ENCODE peak calls at places on chromosomes 5 and 9, in six cellular contexts. B is PC-9, Q is spleen, E is pancreas, C is Peyer's patch, L is breast epithelium. K is an unnamed sample.

GRCh38 chr5:54745599-54745998 is 228.0 kb downstream of the SNX18 start:
- DNase-seq in B (no peak), Q (no peak), E (no peak), C (no peak), L (no peak), K (no peak)

GRCh38 chr5:141734501-141735231 is 52.6 kb upstream of the ARAP3 start:
- DNase-seq in B (peak; percentile 58), Q (no peak), E (no peak), C (no peak), L (no peak), K (peak; percentile 14)

GRCh38 chr9:94847486-94847885 is 121.0 kb downstream of the AOPEP start:
- DNase-seq in B (peak; percentile 57), Q (no peak), E (no peak), C (no peak), L (no peak), K (no peak)

GRCh38 chr5:132873119-132873929 is at the start of gene LEAP2:
- DNase-seq in B (no peak), Q (no peak), E (no peak), C (no peak), L (no peak), K (no peak)

GRCh38 chr5:88144219-88145040 is 124.2 kb downstream of the TMEM161B start:
- DNase-seq in B (no peak), Q (no peak), E (no peak), C (no peak), L (no peak), K (no peak)

GRCh38 chr5:5179597-5179996 is 39.5 kb downstream of the ADAMTS16 start:
- DNase-seq in B (no peak), Q (no peak), E (no peak), C (no peak), L (no peak), K (no peak)

GRCh38 chr9:126508171-126508591 is 105.5 kb upstream of the LMX1B start:
- DNase-seq in B (no peak), Q (peak; percentile 63), E (peak; percentile 52), C (peak; percentile 34), L (no peak), K (no peak)

GRCh38 chr5:150208187-150209015 is 18.5 kb downstream of the SLC6A7 start:
- DNase-seq in B (peak; percentile 48), Q (no peak), E (no peak), C (no peak), L (no peak), K (no peak)

GRCh38 chr9:76634356-76635054 is 129.7 kb upstream of the PCA3 start:
- DNase-seq in B (peak; percentile 89), Q (no peak), E (no peak), C (no peak), L (no peak), K (no peak)

GRCh38 chr5:127170918-127171600 is 97.8 kb upstream of the C5orf63 start:
- DNase-seq in B (no peak), Q (no peak), E (no peak), C (no peak), L (no peak), K (no peak)

GRCh38 chr5:13973724-13974123 is 29.2 kb upstream of the DNAH5 start:
- DNase-seq in B (no peak), Q (no peak), E (no peak), C (no peak), L (no peak), K (no peak)

GRCh38 chr5:31232273-31232888 is 38.9 kb downstream of the CDH6 start:
- DNase-seq in B (no peak), Q (no peak), E (no peak), C (no peak), L (no peak), K (no peak)

GRCh38 chr9:87732756-87733155 is 6.8 kb downstream of the CTSL start:
- DNase-seq in B (no peak), Q (no peak), E (no peak), C (no peak), L (no peak), K (no peak)

GRCh38 chr5:67696446-67696845 is 499.8 kb upstream of the CD180 start:
- DNase-seq in B (no peak), Q (no peak), E (no peak), C (no peak), L (no peak), K (no peak)

GRCh38 chr9:33884856-33885701 is 68.1 kb downstream of the UBE2R2 start:
- DNase-seq in B (no peak), Q (no peak), E (no peak), C (no peak), L (no peak), K (no peak)

GRCh38 chr5:19977069-19977468 is 10.9 kb downstream of the CDH18 start:
- DNase-seq in B (no peak), Q (no peak), E (no peak), C (no peak), L (no peak), K (no peak)

GRCh38 chr5:53249529-53249928 is 140.0 kb upstream of the MOCS2 start:
- DNase-seq in B (peak; percentile 79), Q (no peak), E (no peak), C (no peak), L (no peak), K (no peak)

GRCh38 chr5:150516011-150516410 is 8.1 kb downstream of the NDST1 start:
- DNase-seq in B (no peak), Q (no peak), E (no peak), C (no peak), L (no peak), K (no peak)

GRCh38 chr5:66291771-66292170 is 147.7 kb downstream of the SREK1 start:
- DNase-seq in B (no peak), Q (no peak), E (no peak), C (no peak), L (no peak), K (no peak)

GRCh38 chr9:638152-638551 is 203.3 kb upstream of the DMRT1 start:
- DNase-seq in B (no peak), Q (no peak), E (no peak), C (no peak), L (no peak), K (no peak)

GRCh38 chr5:103562453-103563157 is at the start of gene NUDT12:
- DNase-seq in B (peak; percentile 66), Q (peak; percentile 89), E (peak; percentile 68), C (peak; percentile 85), L (peak; percentile 64), K (peak; percentile 29)

DNA sequence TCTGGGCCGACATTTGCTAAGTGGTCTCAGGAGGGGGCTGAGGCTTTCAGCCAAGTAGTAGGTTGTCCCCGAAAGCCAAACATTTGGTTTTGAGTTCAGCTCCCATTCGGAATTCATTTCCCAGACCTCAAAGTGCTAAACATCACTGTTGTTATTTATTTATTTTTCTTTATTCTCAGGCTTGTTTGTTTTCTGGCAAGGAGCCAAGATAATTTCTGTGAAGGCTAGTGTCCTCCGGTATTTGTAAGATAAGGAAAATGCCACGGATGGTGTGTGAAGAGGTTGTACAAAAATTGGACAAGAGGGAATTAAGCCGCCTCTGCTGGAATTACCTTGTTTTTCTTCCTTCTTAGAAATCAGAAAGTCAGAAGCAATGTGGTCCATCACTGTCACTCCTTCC is 112.1 kb downstream of the KIF4B start:
- DNase-seq in B (no peak), Q (no peak), E (no peak), C (no peak), L (no peak), K (no peak)
- H3K27ac ChIP-seq in B (no peak overlapping the region), Q (no peak overlapping the region), E (no peak overlapping the region), C (no peak overlapping the region), L (no peak overlapping the region), K (no peak overlapping the region)

DNA sequence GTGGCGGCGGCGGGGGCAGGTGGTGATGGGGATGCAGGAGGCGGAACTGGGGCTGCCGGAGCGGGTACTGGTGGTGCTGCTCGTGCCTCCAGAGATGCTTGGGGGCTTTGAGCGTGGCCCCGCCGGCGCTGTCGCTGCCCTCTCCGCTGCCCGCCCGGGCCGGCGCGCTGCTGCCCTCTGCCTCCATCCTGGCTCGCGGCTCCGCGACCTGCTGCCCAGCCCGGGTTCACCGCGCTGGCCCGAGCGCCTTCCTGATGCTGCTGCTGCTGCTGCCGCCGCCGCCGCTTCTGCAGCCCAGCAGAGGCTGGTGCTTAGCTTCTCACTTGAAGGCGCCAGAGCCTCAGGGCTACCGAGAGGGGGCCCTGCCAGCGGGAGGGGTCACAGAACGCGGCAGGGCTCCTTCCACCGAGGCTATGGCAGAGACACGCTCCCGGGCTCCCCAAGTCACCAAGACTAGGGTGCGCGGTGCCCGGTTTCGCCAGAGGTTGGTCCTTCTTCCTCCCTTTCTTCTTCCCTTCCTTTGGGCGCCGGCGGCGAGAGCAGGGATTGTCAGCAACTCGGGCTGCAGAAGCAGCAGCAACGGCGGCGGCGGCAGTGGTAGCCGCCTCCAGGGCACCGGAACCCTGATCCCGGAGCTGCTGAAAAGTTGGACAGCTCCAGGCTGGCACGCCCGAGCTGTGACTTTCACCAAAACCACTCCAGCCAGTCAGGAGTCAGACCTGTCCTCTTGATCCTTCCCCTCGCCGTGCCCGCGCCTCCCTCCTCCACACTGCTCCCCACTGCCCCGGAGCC is at the start of gene PDE4D:
- DNase-seq in B (no peak), Q (peak; percentile 77), E (peak; percentile 90), C (peak; percentile 51), L (peak; percentile 55), K (no peak)
- H3K27me3 ChIP-seq in B (no peaks in the 10 kb centered on the region), Q (peaks cover 36% of the 10 kb centered on the region), E (peaks cover 6% of the 10 kb centered on the region), C (peaks cover 8% of the 10 kb centered on the region), L (peaks cover 32% of the 10 kb centered on the region), K (peaks cover 36% of the 10 kb centered on the region)

GRCh38 chr5:143019614-143020515 is 249.7 kb downstream of the ARHGAP26 start:
- DNase-seq in B (no peak), Q (no peak), E (no peak), C (no peak), L (no peak), K (no peak)

GRCh38 chr5:143014017-143014651 is 244.0 kb downstream of the ARHGAP26 start:
- DNase-seq in B (no peak), Q (peak; percentile 75), E (no peak), C (no peak), L (peak; percentile 55), K (no peak)

GRCh38 chr5:143019157-143019556 is 249.0 kb downstream of the ARHGAP26 start:
- DNase-seq in B (no peak), Q (no peak), E (no peak), C (no peak), L (no peak), K (no peak)

GRCh38 chr5:143017992-143018391 is 247.8 kb downstream of the ARHGAP26 start:
- DNase-seq in B (no peak), Q (no peak), E (no peak), C (no peak), L (no peak), K (no peak)

GRCh38 chr5:143016777-143017374 is 246.7 kb downstream of the ARHGAP26 start:
- DNase-seq in B (no peak), Q (no peak), E (no peak), C (no peak), L (no peak), K (peak; percentile 14)
- TF ChIP-seq CTCF in B (peak; percentile 62), Q (peak; percentile 45), E (no peak), C (peak; percentile 41), L (no peak), K (peak; percentile 17)

DNA sequence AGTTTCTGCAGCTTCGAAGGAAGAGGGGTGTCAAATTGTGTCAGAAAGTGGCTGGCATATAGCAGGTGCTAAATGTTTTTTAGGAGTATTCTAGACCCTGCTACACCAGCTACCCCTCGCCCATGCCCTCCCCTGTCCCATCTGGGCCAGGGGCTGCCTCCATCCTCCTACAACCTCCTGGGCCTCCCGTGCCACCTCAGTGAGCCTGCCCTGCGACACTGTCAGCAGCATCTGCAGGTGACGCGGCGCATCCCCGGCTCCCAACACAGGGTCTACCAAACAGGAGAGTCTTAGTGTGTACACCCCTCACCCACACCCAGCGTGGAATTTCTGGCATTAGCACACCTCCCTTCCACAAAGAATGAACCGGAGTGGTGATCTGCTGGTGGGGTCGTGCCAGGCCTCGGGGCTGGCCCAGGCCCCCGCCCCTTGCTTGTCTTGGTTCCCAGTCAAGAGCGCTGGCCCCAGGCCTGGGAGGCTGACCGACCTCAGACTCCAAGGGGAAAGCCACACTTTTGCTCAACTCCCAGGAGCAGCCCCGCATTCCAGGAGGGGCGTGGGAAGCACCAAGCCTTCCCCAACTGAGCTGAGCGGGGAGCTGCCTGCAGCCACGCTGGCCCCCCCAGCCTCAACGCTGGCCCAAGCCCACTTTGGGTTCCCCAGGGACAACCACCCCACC is 55.2 kb downstream of the NEURL1B start:
- DNase-seq in B (no peak), Q (peak; percentile 76), E (peak; percentile 66), C (no peak), L (no peak), K (no peak)
- H3K27ac ChIP-seq in B (no peak overlapping the region), Q (no peak overlapping the region), E (no peak overlapping the region), C (no peak overlapping the region), L (peak overlapping the region; percentile 85), K (no peak overlapping the region)

K was measured in CD4-positive, alpha-beta T cell.